ENCODE peak calls at places on chromosomes 2 and 18, in four cellular contexts. One of them, this sample, is unnamed.

GRCh38 chr2:97871096-97871780 is 124.5 kb downstream of the TMEM131 start:
- DNase-seq in dorsolateral prefrontal cortex: no peak
- DNase-seq in mesenteric fat pad: no peak
- DNase-seq in NCI-H446 treated with DMSO at 0.1 percent for 48 hours: no peak
- DNase-seq in this sample: peak

GRCh38 chr2:49914281-49914680 is 760.0 kb upstream of the FSHR start:
- DNase-seq in NCI-H446 treated with DMSO at 0.1 percent for 48 hours: no peak
- DNase-seq in mesenteric fat pad: no peak
- DNase-seq in dorsolateral prefrontal cortex: no peak
- DNase-seq in this sample: no peak

GRCh38 chr2:85929096-85930044 is 40.6 kb upstream of the ST3GAL5 start:
- DNase-seq in NCI-H446 treated with DMSO at 0.1 percent for 48 hours: no peak
- DNase-seq in dorsolateral prefrontal cortex: no peak
- DNase-seq in mesenteric fat pad: no peak
- DNase-seq in this sample: no peak

GRCh38 chr18:62678847-62679535 is 36.4 kb upstream of the PHLPP1 start:
- DNase-seq in mesenteric fat pad: peak
- DNase-seq in dorsolateral prefrontal cortex: no peak
- DNase-seq in NCI-H446 treated with DMSO at 0.1 percent for 48 hours: no peak
- DNase-seq in this sample: no peak

GRCh38 chr2:109438773-109439191 is 175.0 kb downstream of the SEPTIN10 start:
- DNase-seq in NCI-H446 treated with DMSO at 0.1 percent for 48 hours: no peak
- DNase-seq in dorsolateral prefrontal cortex: no peak
- DNase-seq in mesenteric fat pad: peak
- DNase-seq in this sample: peak

GRCh38 chr2:173126819-173127218 is 51.2 kb downstream of the MAP3K20 start:
- DNase-seq in NCI-H446 treated with DMSO at 0.1 percent for 48 hours: no peak
- DNase-seq in dorsolateral prefrontal cortex: no peak
- DNase-seq in mesenteric fat pad: no peak
- DNase-seq in this sample: no peak

GRCh38 chr18:79476918-79477685 is 81.4 kb downstream of the NFATC1 start:
- DNase-seq in NCI-H446 treated with DMSO at 0.1 percent for 48 hours: no peak
- DNase-seq in dorsolateral prefrontal cortex: no peak
- DNase-seq in mesenteric fat pad: no peak
- DNase-seq in this sample: no peak

GRCh38 chr2:203683932-203684556 is 22.4 kb upstream of the CD28 start:
- DNase-seq in dorsolateral prefrontal cortex: no peak
- DNase-seq in mesenteric fat pad: no peak
- DNase-seq in NCI-H446 treated with DMSO at 0.1 percent for 48 hours: no peak
- DNase-seq in this sample: peak

GRCh38 chr2:161625996-161626395 is 1.8 kb downstream of the SLC4A10 start:
- DNase-seq in NCI-H446 treated with DMSO at 0.1 percent for 48 hours: no peak
- DNase-seq in mesenteric fat pad: no peak
- DNase-seq in dorsolateral prefrontal cortex: peak
- DNase-seq in this sample: no peak

GRCh38 chr18:10139783-10140410 is 226.1 kb downstream of the VAPA start:
- DNase-seq in dorsolateral prefrontal cortex: no peak
- DNase-seq in NCI-H446 treated with DMSO at 0.1 percent for 48 hours: no peak
- DNase-seq in mesenteric fat pad: no peak
- DNase-seq in this sample: peak

GRCh38 chr18:70621710-70622109 is 332.9 kb downstream of the SOCS6 start:
- DNase-seq in dorsolateral prefrontal cortex: no peak
- DNase-seq in mesenteric fat pad: no peak
- DNase-seq in NCI-H446 treated with DMSO at 0.1 percent for 48 hours: no peak
- DNase-seq in this sample: no peak

GRCh38 chr2:150538582-150539236 is 51.2 kb upstream of the RND3 start:
- DNase-seq in dorsolateral prefrontal cortex: no peak
- DNase-seq in NCI-H446 treated with DMSO at 0.1 percent for 48 hours: no peak
- DNase-seq in mesenteric fat pad: no peak
- DNase-seq in this sample: peak

GRCh38 chr2:128489580-128490273 is 171.1 kb upstream of the HS6ST1 start:
- DNase-seq in mesenteric fat pad: peak
- DNase-seq in NCI-H446 treated with DMSO at 0.1 percent for 48 hours: no peak
- DNase-seq in dorsolateral prefrontal cortex: no peak
- DNase-seq in this sample: no peak

GRCh38 chr2:121707920-121708361 is 28.7 kb downstream of the NIFK start:
- DNase-seq in dorsolateral prefrontal cortex: no peak
- DNase-seq in mesenteric fat pad: peak
- DNase-seq in NCI-H446 treated with DMSO at 0.1 percent for 48 hours: no peak
- DNase-seq in this sample: no peak

GRCh38 chr2:149451417-149452165 is 121.2 kb downstream of the LYPD6 start:
- DNase-seq in NCI-H446 treated with DMSO at 0.1 percent for 48 hours: no peak
- DNase-seq in dorsolateral prefrontal cortex: no peak
- DNase-seq in mesenteric fat pad: no peak
- DNase-seq in this sample: no peak

This sample was measured in GM03348.